ENCODE peak calls at places on chromosome 22, in seven cellular contexts. One of them, this sample, is unnamed.
A peak's percentile ranks its signal among the peaks of the same experiment; 100 is the strongest.

GRCh38 chr22:43110444-43110926 is at the start of gene BIK:
- DNase-seq in CD8-positive, alpha-beta memory T cell: peak; percentile 34
- DNase-seq in mucosa of descending colon: peak; percentile 70
- DNase-seq in aorta: no peak
- DNase-seq in sigmoid colon: no peak
- DNase-seq in IMR-90: no peak
- DNase-seq in cardiac muscle cell: peak; percentile 75
- DNase-seq in this sample: peak; percentile 67

GRCh38 chr22:39396797-39397195 is 2.8 kb upstream of the TAB1 start:
- DNase-seq in CD8-positive, alpha-beta memory T cell: no peak
- DNase-seq in mucosa of descending colon: no peak
- DNase-seq in aorta: peak; percentile 40
- DNase-seq in sigmoid colon: no peak
- DNase-seq in IMR-90: no peak
- DNase-seq in cardiac muscle cell: no peak
- DNase-seq in this sample: no peak

GRCh38 chr22:19760652-19761002 is at the start of gene TBX1:
- DNase-seq in CD8-positive, alpha-beta memory T cell: no peak
- DNase-seq in mucosa of descending colon: no peak
- DNase-seq in aorta: no peak
- DNase-seq in sigmoid colon: no peak
- DNase-seq in IMR-90: no peak
- DNase-seq in cardiac muscle cell: no peak
- DNase-seq in this sample: no peak

GRCh38 chr22:20008221-20008995 is 8.2 kb downstream of the ARVCF start:
- DNase-seq in CD8-positive, alpha-beta memory T cell: no peak
- DNase-seq in mucosa of descending colon: no peak
- DNase-seq in aorta: peak; percentile 64
- DNase-seq in sigmoid colon: no peak
- DNase-seq in IMR-90: no peak
- DNase-seq in cardiac muscle cell: no peak
- DNase-seq in this sample: no peak

GRCh38 chr22:43270314-43270908 is 72.8 kb downstream of the SCUBE1 start:
- DNase-seq in CD8-positive, alpha-beta memory T cell: no peak
- DNase-seq in mucosa of descending colon: peak; percentile 28
- DNase-seq in aorta: no peak
- DNase-seq in sigmoid colon: no peak
- DNase-seq in IMR-90: no peak
- DNase-seq in cardiac muscle cell: no peak
- DNase-seq in this sample: no peak

GRCh38 chr22:39492186-39492585 is 9.9 kb upstream of the MIEF1 start:
- DNase-seq in CD8-positive, alpha-beta memory T cell: no peak
- DNase-seq in mucosa of descending colon: no peak
- DNase-seq in aorta: no peak
- DNase-seq in sigmoid colon: no peak
- DNase-seq in IMR-90: no peak
- DNase-seq in cardiac muscle cell: no peak
- DNase-seq in this sample: no peak

GRCh38 chr22:39955675-39956074 is 4.5 kb upstream of the TMA7B start:
- DNase-seq in CD8-positive, alpha-beta memory T cell: no peak
- DNase-seq in mucosa of descending colon: no peak
- DNase-seq in aorta: no peak
- DNase-seq in sigmoid colon: no peak
- DNase-seq in IMR-90: no peak
- DNase-seq in cardiac muscle cell: no peak
- DNase-seq in this sample: no peak

GRCh38 chr22:19410941-19411689 is 20.4 kb downstream of the HIRA start:
- DNase-seq in CD8-positive, alpha-beta memory T cell: no peak
- DNase-seq in mucosa of descending colon: no peak
- DNase-seq in aorta: no peak
- DNase-seq in sigmoid colon: no peak
- DNase-seq in IMR-90: no peak
- DNase-seq in cardiac muscle cell: peak; percentile 14
- DNase-seq in this sample: no peak

GRCh38 chr22:36322602-36322915 is 65.2 kb downstream of the MYH9 start:
- DNase-seq in CD8-positive, alpha-beta memory T cell: no peak
- DNase-seq in mucosa of descending colon: no peak
- DNase-seq in aorta: no peak
- DNase-seq in sigmoid colon: no peak
- DNase-seq in IMR-90: no peak
- DNase-seq in cardiac muscle cell: no peak
- DNase-seq in this sample: no peak

GRCh38 chr22:19429950-19430889 is 1.3 kb downstream of the HIRA start:
- DNase-seq in CD8-positive, alpha-beta memory T cell: peak; percentile 15
- DNase-seq in mucosa of descending colon: peak; percentile 46
- DNase-seq in aorta: no peak
- DNase-seq in sigmoid colon: no peak
- DNase-seq in IMR-90: peak; percentile 78
- DNase-seq in cardiac muscle cell: peak; percentile 29
- DNase-seq in this sample: peak; percentile 54

GRCh38 chr22:32824531-32825315 is 23.2 kb downstream of the TIMP3 start:
- DNase-seq in CD8-positive, alpha-beta memory T cell: no peak
- DNase-seq in mucosa of descending colon: no peak
- DNase-seq in aorta: no peak
- DNase-seq in sigmoid colon: peak; percentile 41
- DNase-seq in IMR-90: no peak
- DNase-seq in cardiac muscle cell: no peak
- DNase-seq in this sample: no peak

GRCh38 chr22:45672564-45673481 is 1.2 kb downstream of the ATXN10 start:
- DNase-seq in CD8-positive, alpha-beta memory T cell: no peak
- DNase-seq in mucosa of descending colon: no peak
- DNase-seq in aorta: no peak
- DNase-seq in sigmoid colon: no peak
- DNase-seq in IMR-90: no peak
- DNase-seq in cardiac muscle cell: no peak
- DNase-seq in this sample: no peak

GRCh38 chr22:43001271-43002197 is 13.4 kb downstream of the PACSIN2 start:
- DNase-seq in CD8-positive, alpha-beta memory T cell: no peak
- DNase-seq in mucosa of descending colon: no peak
- DNase-seq in aorta: peak; percentile 62
- DNase-seq in sigmoid colon: peak; percentile 50
- DNase-seq in IMR-90: no peak
- DNase-seq in cardiac muscle cell: no peak
- DNase-seq in this sample: no peak

GRCh38 chr22:44758354-44758969 is 6.1 kb downstream of the ARHGAP8 start:
- DNase-seq in CD8-positive, alpha-beta memory T cell: no peak
- DNase-seq in mucosa of descending colon: no peak
- DNase-seq in aorta: no peak
- DNase-seq in sigmoid colon: no peak
- DNase-seq in IMR-90: peak; percentile 74
- DNase-seq in cardiac muscle cell: no peak
- DNase-seq in this sample: peak; percentile 77

GRCh38 chr22:40029189-40029890 is 34.6 kb downstream of the FAM83F start:
- DNase-seq in CD8-positive, alpha-beta memory T cell: no peak
- DNase-seq in mucosa of descending colon: no peak
- DNase-seq in aorta: peak; percentile 55
- DNase-seq in sigmoid colon: no peak
- DNase-seq in IMR-90: no peak
- DNase-seq in cardiac muscle cell: no peak
- DNase-seq in this sample: no peak

GRCh38 chr22:45671783-45672563 is at the start of gene ATXN10:
- DNase-seq in CD8-positive, alpha-beta memory T cell: peak; percentile 49
- DNase-seq in mucosa of descending colon: peak; percentile 53
- DNase-seq in aorta: peak; percentile 87
- DNase-seq in sigmoid colon: peak; percentile 78
- DNase-seq in IMR-90: peak; percentile 65
- DNase-seq in cardiac muscle cell: peak; percentile 91
- DNase-seq in this sample: peak; percentile 57

GRCh38 chr22:26756675-26757293 is 99.4 kb downstream of the MIAT start:
- DNase-seq in CD8-positive, alpha-beta memory T cell: peak; percentile 6
- DNase-seq in mucosa of descending colon: peak; percentile 72
- DNase-seq in aorta: peak; percentile 92
- DNase-seq in sigmoid colon: peak; percentile 77
- DNase-seq in IMR-90: peak; percentile 36
- DNase-seq in cardiac muscle cell: peak; percentile 63
- DNase-seq in this sample: peak; percentile 5

GRCh38 chr22:17241571-17242310 is 22.5 kb upstream of the ADA2 start:
- DNase-seq in CD8-positive, alpha-beta memory T cell: no peak
- DNase-seq in mucosa of descending colon: no peak
- DNase-seq in aorta: no peak
- DNase-seq in sigmoid colon: no peak
- DNase-seq in IMR-90: no peak
- DNase-seq in cardiac muscle cell: no peak
- DNase-seq in this sample: no peak

GRCh38 chr22:44024288-44024908 is at the start of gene PARVB:
- DNase-seq in CD8-positive, alpha-beta memory T cell: no peak
- DNase-seq in mucosa of descending colon: peak; percentile 15
- DNase-seq in aorta: peak; percentile 80
- DNase-seq in sigmoid colon: no peak
- DNase-seq in IMR-90: no peak
- DNase-seq in cardiac muscle cell: peak; percentile 47
- DNase-seq in this sample: no peak

GRCh38 chr22:27526851-27527250 is 274.7 kb downstream of the MN1 start:
- DNase-seq in CD8-positive, alpha-beta memory T cell: no peak
- DNase-seq in mucosa of descending colon: no peak
- DNase-seq in aorta: no peak
- DNase-seq in sigmoid colon: no peak
- DNase-seq in IMR-90: no peak
- DNase-seq in cardiac muscle cell: no peak
- DNase-seq in this sample: no peak

GRCh38 chr22:27435839-27436581 is 365.5 kb downstream of the MN1 start:
- DNase-seq in CD8-positive, alpha-beta memory T cell: no peak
- DNase-seq in mucosa of descending colon: peak; percentile 12
- DNase-seq in aorta: peak; percentile 81
- DNase-seq in sigmoid colon: peak; percentile 88
- DNase-seq in IMR-90: peak; percentile 65
- DNase-seq in cardiac muscle cell: peak; percentile 51
- DNase-seq in this sample: no peak

GRCh38 chr22:33652596-33652995 is 267.7 kb downstream of the LARGE1 start:
- DNase-seq in CD8-positive, alpha-beta memory T cell: no peak
- DNase-seq in mucosa of descending colon: no peak
- DNase-seq in aorta: no peak
- DNase-seq in sigmoid colon: no peak
- DNase-seq in IMR-90: peak; percentile 31
- DNase-seq in cardiac muscle cell: no peak
- DNase-seq in this sample: peak; percentile 60

GRCh38 chr22:45328822-45329535 is 19.2 kb downstream of the FAM118A start:
- DNase-seq in CD8-positive, alpha-beta memory T cell: no peak
- DNase-seq in mucosa of descending colon: no peak
- DNase-seq in aorta: peak; percentile 65
- DNase-seq in sigmoid colon: no peak
- DNase-seq in IMR-90: no peak
- DNase-seq in cardiac muscle cell: no peak
- DNase-seq in this sample: no peak

GRCh38 chr22:46007003-46007847 is 30.3 kb upstream of the WNT7B start:
- DNase-seq in CD8-positive, alpha-beta memory T cell: no peak
- DNase-seq in mucosa of descending colon: no peak
- DNase-seq in aorta: peak; percentile 91
- DNase-seq in sigmoid colon: peak; percentile 89
- DNase-seq in IMR-90: peak; percentile 72
- DNase-seq in cardiac muscle cell: no peak
- DNase-seq in this sample: peak; percentile 53

GRCh38 chr22:21845558-21846452 is 21.6 kb downstream of the MAPK1 start:
- DNase-seq in CD8-positive, alpha-beta memory T cell: no peak
- DNase-seq in mucosa of descending colon: no peak
- DNase-seq in aorta: no peak
- DNase-seq in sigmoid colon: no peak
- DNase-seq in IMR-90: no peak
- DNase-seq in cardiac muscle cell: no peak
- DNase-seq in this sample: no peak

GRCh38 chr22:46061124-46061410 is 84.1 kb upstream of the WNT7B start:
- DNase-seq in CD8-positive, alpha-beta memory T cell: no peak
- DNase-seq in mucosa of descending colon: no peak
- DNase-seq in aorta: no peak
- DNase-seq in sigmoid colon: peak; percentile 26
- DNase-seq in IMR-90: no peak
- DNase-seq in cardiac muscle cell: no peak
- DNase-seq in this sample: no peak

GRCh38 chr22:46092646-46093410 is 57.5 kb upstream of the PPARA start:
- DNase-seq in CD8-positive, alpha-beta memory T cell: no peak
- DNase-seq in mucosa of descending colon: no peak
- DNase-seq in aorta: no peak
- DNase-seq in sigmoid colon: no peak
- DNase-seq in IMR-90: no peak
- DNase-seq in cardiac muscle cell: no peak
- DNase-seq in this sample: no peak

DNA sequence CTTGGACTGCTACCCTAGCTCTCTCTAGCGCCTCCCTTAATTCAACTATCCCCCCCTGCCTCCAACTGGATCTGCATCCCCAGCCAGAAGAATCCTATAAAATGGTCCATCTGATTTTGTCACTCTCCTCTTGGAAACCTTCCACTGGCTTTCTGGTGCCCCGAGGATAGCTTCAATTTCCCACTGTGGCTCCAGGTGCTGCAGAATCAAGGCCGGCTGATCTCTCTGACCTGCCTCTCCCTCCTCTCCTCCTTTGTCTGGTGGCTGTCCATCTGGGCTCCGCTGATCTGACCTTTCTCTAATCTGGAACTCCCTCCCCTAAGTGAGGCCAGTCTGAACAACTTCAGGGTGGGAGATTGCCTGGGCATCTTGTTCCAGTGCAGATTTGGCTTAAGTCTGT is 6.1 kb upstream of the GRK3 start:
- DNase-seq in CD8-positive, alpha-beta memory T cell: no peak
- DNase-seq in mucosa of descending colon: no peak
- DNase-seq in aorta: no peak
- DNase-seq in sigmoid colon: no peak
- DNase-seq in IMR-90: no peak
- DNase-seq in cardiac muscle cell: no peak
- DNase-seq in this sample: no peak
- H3K9me3 ChIP-seq in CD8-positive, alpha-beta memory T cell: no peaks in the 10 kb centered on the region
- H3K9me3 ChIP-seq in mucosa of descending colon: no peaks in the 10 kb centered on the region
- H3K9me3 ChIP-seq in aorta: no peaks in the 10 kb centered on the region
- H3K9me3 ChIP-seq in sigmoid colon: no peaks in the 10 kb centered on the region
- H3K9me3 ChIP-seq in IMR-90: no peaks in the 10 kb centered on the region
- H3K9me3 ChIP-seq in cardiac muscle cell: no peaks in the 10 kb centered on the region
- H3K9me3 ChIP-seq in this sample: no peaks in the 10 kb centered on the region

GRCh38 chr22:50674127-50674493 is 1.5 kb downstream of the SHANK3 start:
- DNase-seq in CD8-positive, alpha-beta memory T cell: no peak
- DNase-seq in mucosa of descending colon: no peak
- DNase-seq in aorta: no peak
- DNase-seq in sigmoid colon: no peak
- DNase-seq in IMR-90: no peak
- DNase-seq in cardiac muscle cell: peak; percentile 45
- DNase-seq in this sample: no peak
- H3K4me3 ChIP-seq in CD8-positive, alpha-beta memory T cell: no peak overlapping the region
- H3K4me3 ChIP-seq in mucosa of descending colon: no peak overlapping the region
- H3K4me3 ChIP-seq in aorta: peak overlapping the region; percentile 28
- H3K4me3 ChIP-seq in sigmoid colon: peak overlapping the region; percentile 41
- H3K4me3 ChIP-seq in IMR-90: no peak overlapping the region
- H3K4me3 ChIP-seq in cardiac muscle cell: peak overlapping the region; percentile 44
- H3K4me3 ChIP-seq in this sample: peak overlapping the region; percentile 2

DNA sequence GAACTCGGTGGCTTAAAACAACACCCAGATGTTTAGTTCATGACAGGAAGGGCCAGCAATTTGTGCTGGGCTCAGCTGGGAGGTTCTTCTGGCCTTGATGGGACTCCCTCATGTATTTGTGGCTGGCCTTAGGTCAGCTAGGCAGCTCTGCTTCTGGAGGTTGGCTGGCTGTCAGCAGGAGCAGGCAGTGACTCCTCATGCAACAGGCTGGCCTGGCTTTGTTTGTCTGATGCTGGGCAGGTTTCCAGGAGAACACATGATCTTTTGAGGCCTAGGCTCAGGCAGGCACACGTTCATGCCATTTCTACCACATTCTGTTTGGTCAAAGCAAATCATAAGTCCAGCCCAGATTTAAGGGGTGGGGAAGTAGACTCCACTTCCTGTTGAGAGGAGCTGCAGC is 571.2 kb downstream of the TBC1D22A start:
- DNase-seq in CD8-positive, alpha-beta memory T cell: no peak
- DNase-seq in mucosa of descending colon: peak; percentile 3
- DNase-seq in aorta: no peak
- DNase-seq in sigmoid colon: no peak
- DNase-seq in IMR-90: peak; percentile 71
- DNase-seq in cardiac muscle cell: no peak
- DNase-seq in this sample: no peak
- H3K9me3 ChIP-seq in CD8-positive, alpha-beta memory T cell: no peaks in the 10 kb centered on the region
- H3K9me3 ChIP-seq in mucosa of descending colon: no peaks in the 10 kb centered on the region
- H3K9me3 ChIP-seq in aorta: peaks cover 3% of the 10 kb centered on the region
- H3K9me3 ChIP-seq in sigmoid colon: no peaks in the 10 kb centered on the region
- H3K9me3 ChIP-seq in IMR-90: peaks cover 7% of the 10 kb centered on the region
- H3K9me3 ChIP-seq in cardiac muscle cell: no peaks in the 10 kb centered on the region
- H3K9me3 ChIP-seq in this sample: no peaks in the 10 kb centered on the region

GRCh38 chr22:23230348-23231068 is 50.2 kb downstream of the BCR start:
- DNase-seq in CD8-positive, alpha-beta memory T cell: no peak
- DNase-seq in mucosa of descending colon: no peak
- DNase-seq in aorta: no peak
- DNase-seq in sigmoid colon: no peak
- DNase-seq in IMR-90: no peak
- DNase-seq in cardiac muscle cell: no peak
- DNase-seq in this sample: no peak
- H3K4me3 ChIP-seq in CD8-positive, alpha-beta memory T cell: no peak overlapping the region
- H3K4me3 ChIP-seq in mucosa of descending colon: no peak overlapping the region
- H3K4me3 ChIP-seq in aorta: no peak overlapping the region
- H3K4me3 ChIP-seq in sigmoid colon: no peak overlapping the region
- H3K4me3 ChIP-seq in IMR-90: no peak overlapping the region
- H3K4me3 ChIP-seq in cardiac muscle cell: no peak overlapping the region
- H3K4me3 ChIP-seq in this sample: no peak overlapping the region